ENCODE peak calls at places on chromosomes 1 and 21, in four cellular contexts. Q is transverse colon, Y is left lung, E is upper lobe of right lung. F is an unnamed sample. For H3K4me1, the result is how much of the 10 kb centered on the place peaks cover.

GRCh38 chr1:42221952-42222606 is 57.5 kb upstream of the GUCA2A start:
- DNase-seq in Q (no peak), Y (no peak), E (no peak), F (no peak)

GRCh38 chr21:25903599-25903998 is 168.8 kb downstream of the GABPA start:
- DNase-seq in Q (no peak), Y (no peak), E (no peak), F (no peak)

GRCh38 chr1:61496501-61496900 is 228.4 kb downstream of the TM2D1 start:
- DNase-seq in Q (no peak), Y (no peak), E (no peak), F (no peak)

GRCh38 chr1:235160395-235160964 is 570 bp downstream of the RBM34 start:
- DNase-seq in Q (no peak), Y (no peak), E (no peak), F (no peak)

GRCh38 chr21:32131164-32131563 is 147.7 kb downstream of the MIS18A start:
- DNase-seq in Q (no peak), Y (no peak), E (no peak), F (no peak)

GRCh38 chr1:87226341-87226760 is 102.3 kb upstream of the LMO4 start:
- DNase-seq in Q (peak), Y (no peak), E (peak), F (peak)

GRCh38 chr1:73839922-73840321 is 358.1 kb downstream of the LRRIQ3 start:
- DNase-seq in Q (no peak), Y (no peak), E (no peak), F (no peak)

GRCh38 chr1:185632659-185633428 is 101.3 kb upstream of the HMCN1 start:
- DNase-seq in Q (no peak), Y (no peak), E (no peak), F (no peak)

GRCh38 chr1:182283746-182284544 is 107.6 kb downstream of the GLUL start:
- DNase-seq in Q (no peak), Y (no peak), E (no peak), F (no peak)

GRCh38 chr1:2584822-2585317 is 1.7 kb upstream of the PRXL2B start:
- DNase-seq in Q (no peak), Y (no peak), E (no peak), F (no peak)

GRCh38 chr1:65459397-65459768 is 38.9 kb downstream of the LEPR start:
- DNase-seq in Q (no peak), Y (no peak), E (no peak), F (peak)
- TF ChIP-seq CTCF in Q (peak), Y (peak), E (peak), F (peak)

GRCh38 chr1:23589506-23589872 is 30.2 kb upstream of the ID3 start:
- DNase-seq in Q (no peak), Y (no peak), E (no peak), F (no peak)
- H3K4me1 ChIP-seq in Q (under half), Y (under half), E (under half), F (under half)

GRCh38 chr1:223531742-223532341 is 133.7 kb downstream of the CAPN8 start:
- DNase-seq in Q (peak), Y (no peak), E (peak), F (peak)

GRCh38 chr1:223538921-223539445 is 126.5 kb downstream of the CAPN8 start:
- DNase-seq in Q (no peak), Y (no peak), E (no peak), F (no peak)

GRCh38 chr1:223534677-223535076 is 130.8 kb downstream of the CAPN8 start:
- DNase-seq in Q (no peak), Y (no peak), E (no peak), F (no peak)

GRCh38 chr1:223533708-223534107 is 131.8 kb downstream of the CAPN8 start:
- DNase-seq in Q (no peak), Y (no peak), E (no peak), F (no peak)

DNA sequence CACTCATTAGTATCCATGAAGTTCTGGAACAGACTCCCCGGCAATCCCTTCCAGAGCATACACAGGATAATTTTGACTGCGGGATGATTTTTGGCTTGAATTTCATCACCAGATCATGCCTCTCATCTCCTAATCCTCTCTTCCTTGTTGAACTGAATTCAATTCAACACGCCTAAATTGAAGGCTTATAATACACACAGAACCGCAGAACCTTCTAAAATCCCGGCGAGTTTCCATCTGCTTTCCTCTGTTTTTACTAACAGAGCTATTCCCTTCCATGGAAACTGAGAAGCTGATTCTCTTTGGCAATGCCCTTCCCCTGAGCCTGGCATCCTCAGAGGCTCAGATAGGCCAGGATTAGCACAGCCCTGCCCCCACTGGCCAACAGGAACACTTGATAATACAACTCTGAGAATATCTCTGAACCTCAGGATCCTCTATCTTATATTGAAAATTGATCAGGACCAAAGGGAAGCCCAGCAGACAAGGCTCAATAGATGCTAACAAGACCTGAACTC is 130.2 kb downstream of the CAPN8 start:
- DNase-seq in Q (no peak), Y (no peak), E (no peak), F (no peak)
- TF ChIP-seq CTCF in Q (no peak), Y (no peak), E (no peak), F (no peak)

GRCh38 chr1:3633344-3634058 is 8.7 kb downstream of the TPRG1L start:
- DNase-seq in Q (no peak), Y (peak), E (no peak), F (no peak)
- H3K4me1 ChIP-seq in Q (under half), Y (under half), E (under half), F (under half)

DNA sequence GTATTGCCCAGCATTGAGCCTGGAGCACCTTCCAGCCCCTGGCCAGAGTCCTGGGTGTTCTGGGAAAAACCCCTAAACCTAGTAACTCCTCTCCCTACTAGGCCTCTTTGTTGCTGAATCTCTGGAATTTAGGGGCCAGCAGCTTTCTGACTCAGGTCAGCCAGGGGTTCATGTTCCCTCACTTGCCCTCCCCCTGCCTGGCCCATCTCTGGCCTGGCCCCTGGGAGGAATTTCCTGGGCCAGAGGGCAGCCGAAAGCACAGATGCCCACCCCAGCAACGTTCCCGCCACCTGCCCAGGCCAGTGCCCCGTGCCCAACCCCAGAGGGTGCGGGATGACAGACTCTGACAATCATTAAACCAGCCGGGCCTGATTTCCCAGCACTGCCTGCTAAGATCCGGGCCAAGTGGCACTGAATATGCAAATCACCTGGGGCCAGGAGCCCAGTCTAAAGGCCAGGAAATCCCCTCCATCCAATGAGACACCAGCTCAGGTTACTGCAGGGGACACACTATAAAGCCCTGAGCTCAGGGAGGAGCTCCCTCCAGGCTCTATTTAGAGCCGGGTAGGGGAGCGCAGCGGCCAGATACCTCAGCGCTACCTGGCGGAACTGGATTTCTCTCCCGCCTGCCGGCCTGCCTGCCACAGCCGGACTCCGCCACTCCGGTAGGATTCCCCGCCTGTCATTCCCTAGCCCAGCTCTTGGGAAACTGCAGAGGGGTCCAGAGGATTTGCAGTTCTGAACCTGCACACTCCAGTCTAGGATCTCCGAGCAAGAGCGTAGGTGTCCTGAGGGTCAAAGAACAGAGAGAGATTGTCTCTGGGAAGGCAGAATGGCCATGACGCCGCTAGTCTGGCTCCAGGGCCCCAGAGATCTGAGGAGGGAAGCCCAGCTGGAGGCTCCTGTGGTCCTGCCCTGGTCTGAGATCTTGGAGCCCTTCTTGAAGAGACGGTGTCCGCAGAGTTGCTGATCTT is at the start of gene ELF3:
- DNase-seq in Q (peak), Y (peak), E (peak), F (no peak)
- TF ChIP-seq CTCF in Q (no peak), Y (no peak), E (no peak), F (no peak)

DNA sequence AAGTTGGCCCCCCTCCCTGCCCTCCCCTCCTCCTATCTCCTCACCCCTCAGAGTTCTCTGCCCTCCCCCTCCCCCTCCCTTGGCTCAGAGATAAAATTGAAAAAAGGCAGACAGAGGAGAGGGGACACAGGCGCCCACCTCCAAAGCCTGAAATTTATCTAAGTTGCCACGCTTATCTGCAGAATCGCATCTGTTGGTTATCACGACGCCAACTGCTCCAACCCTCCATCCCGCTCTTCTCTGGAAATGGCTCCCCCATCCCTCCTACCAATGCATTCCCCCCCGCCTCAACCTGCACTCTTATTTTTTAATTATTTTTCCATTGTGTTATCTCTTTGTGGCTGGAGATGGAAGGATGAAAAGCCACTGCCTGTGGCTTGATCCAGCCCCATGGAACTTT is 90.3 kb downstream of the TAS1R2 start:
- DNase-seq in Q (no peak), Y (no peak), E (no peak), F (no peak)
- H3K4me1 ChIP-seq in Q (under half), Y (under half), E (under half), F (under half)

GRCh38 chr1:67264899-67265298 is 42.8 kb upstream of the IL12RB2 start:
- DNase-seq in Q (no peak), Y (no peak), E (no peak), F (no peak)

GRCh38 chr1:67257173-67257535 is 50.5 kb upstream of the IL12RB2 start:
- DNase-seq in Q (no peak), Y (no peak), E (no peak), F (no peak)

GRCh38 chr1:67264152-67264551 is 43.5 kb upstream of the IL12RB2 start:
- DNase-seq in Q (no peak), Y (no peak), E (no peak), F (no peak)

GRCh38 chr1:67262735-67263134 is 44.9 kb upstream of the IL12RB2 start:
- DNase-seq in Q (no peak), Y (no peak), E (no peak), F (no peak)

DNA sequence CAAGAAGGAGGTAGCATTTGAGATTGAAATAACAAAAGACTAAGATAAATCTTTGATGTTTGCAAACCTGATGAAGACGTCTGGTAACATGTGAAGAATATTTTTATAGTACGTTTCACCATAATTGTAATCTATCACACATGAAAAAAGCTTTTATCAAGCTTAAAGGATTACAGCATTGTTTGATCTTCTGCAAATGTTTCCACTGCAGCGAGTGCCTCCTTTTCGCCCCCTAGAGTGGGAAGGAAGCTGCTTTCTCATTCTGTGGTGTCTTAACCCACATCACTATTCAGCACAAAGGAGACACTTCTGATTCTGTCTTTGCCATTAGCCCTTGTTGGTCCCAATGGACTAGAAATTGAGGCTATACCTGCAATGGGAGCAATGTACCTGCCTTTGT is 46.0 kb upstream of the IL12RB2 start:
- DNase-seq in Q (peak), Y (no peak), E (no peak), F (no peak)
- TF ChIP-seq CTCF in Q (no peak), Y (no peak), E (peak), F (no peak)

F was measured in adrenal gland.